ENCODE peak calls at places on chromosomes 13 and 19, in seven cellular contexts. P is breast epithelium, N is endodermal cell, Y is right lobe of liver, Z is prostate gland, D is PC-3, A is dorsolateral prefrontal cortex. H is an unnamed sample.

GRCh38 chr13:113976711-113977684 is 3.1 kb upstream of the C13orf46 start:
- DNase-seq in P (no peak), Z (no peak), Y (peak; percentile 42), D (peak; percentile 68), N (no peak), A (no peak), H (no peak)

GRCh38 chr13:108283110-108283509 is 13.6 kb downstream of the TNFSF13B start:
- DNase-seq in D (peak; percentile 31), P (no peak), A (no peak), Z (no peak), Y (no peak), N (no peak), H (no peak)

GRCh38 chr19:1490020-1490310 is 185 bp downstream of the PCSK4 start:
- DNase-seq in N (no peak), A (no peak), D (no peak), Y (no peak), P (no peak), Z (no peak), H (no peak)

GRCh38 chr13:72397265-72397664 is 330.2 kb downstream of the MZT1 start:
- DNase-seq in Z (no peak), D (no peak), Y (no peak), A (no peak), N (no peak), P (no peak), H (no peak)

GRCh38 chr13:113856716-113857065 is 7.2 kb downstream of the GAS6 start:
- DNase-seq in A (peak; percentile 43), D (peak; percentile 31), N (peak; percentile 39), P (peak; percentile 51), Y (peak; percentile 79), Z (no peak), H (no peak)

GRCh38 chr19:2097330-2098327 is 914 bp downstream of the IZUMO4 start:
- DNase-seq in D (no peak), Y (no peak), P (no peak), N (no peak), Z (peak; percentile 23), A (no peak), H (no peak)

GRCh38 chr13:83943530-83944279 is 61.4 kb upstream of the SLITRK1 start:
- DNase-seq in Y (no peak), Z (no peak), N (no peak), A (no peak), P (no peak), D (peak; percentile 19), H (peak; percentile 37)

GRCh38 chr13:51125495-51126226 is 14.6 kb upstream of the C13orf42 start:
- DNase-seq in Z (peak; percentile 45), D (peak; percentile 61), Y (peak; percentile 62), A (peak; percentile 47), P (no peak), N (peak; percentile 85), H (peak; percentile 42)

GRCh38 chr13:80599765-80600164 is 258.8 kb upstream of the SPRY2 start:
- DNase-seq in D (no peak), A (no peak), P (no peak), Z (no peak), N (no peak), Y (no peak), H (no peak)
- H3K27ac ChIP-seq in D (no peak overlapping the region), A (no peak overlapping the region), P (no peak overlapping the region), Z (no peak overlapping the region), N (no peak overlapping the region), Y (no peak overlapping the region), H (no peak overlapping the region)

GRCh38 chr13:112104873-112105234 is 37.9 kb downstream of the SOX1 start:
- DNase-seq in P (no peak), A (no peak), Y (no peak), Z (no peak), D (no peak), N (no peak), H (no peak)
- H3K27me3 ChIP-seq in P (peaks cover 87% of the 10 kb centered on the region), A (no peaks in the 10 kb centered on the region), Y (peaks cover 3% of the 10 kb centered on the region), Z (peaks cover 53% of the 10 kb centered on the region), D (peaks cover 2% of the 10 kb centered on the region), N (peaks cover 100% of the 10 kb centered on the region), H (peaks cover 98% of the 10 kb centered on the region)

DNA sequence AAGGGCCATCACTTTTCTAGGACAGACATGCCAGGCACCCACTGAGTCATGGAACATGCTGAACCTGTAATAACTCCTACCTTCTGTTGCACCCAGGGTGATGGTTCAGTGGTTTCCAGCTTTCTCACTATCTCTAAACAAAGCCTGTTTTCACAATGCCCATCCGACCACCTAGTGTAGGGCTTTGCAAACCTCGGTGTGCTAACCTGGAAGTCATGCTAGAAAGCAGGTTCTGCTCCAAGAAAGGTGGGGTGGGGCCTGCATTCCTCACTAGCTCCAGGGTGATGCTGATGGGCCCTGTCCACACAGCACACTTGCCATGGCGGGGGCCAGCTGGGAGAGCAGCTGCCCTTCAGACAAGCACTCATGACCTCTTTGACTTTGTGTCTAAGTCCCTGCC is 43.4 kb downstream of the COL4A2 start:
- DNase-seq in Y (no peak), D (no peak), A (no peak), P (no peak), Z (no peak), N (no peak), H (peak; percentile 5)
- H3K27ac ChIP-seq in Y (no peak overlapping the region), D (no peak overlapping the region), A (no peak overlapping the region), P (no peak overlapping the region), Z (no peak overlapping the region), N (no peak overlapping the region), H (no peak overlapping the region)

GRCh38 chr19:15683411-15683810 is 10.5 kb downstream of the CYP4F12 start:
- DNase-seq in D (no peak), Z (no peak), A (no peak), N (no peak), P (no peak), Y (no peak), H (no peak)

GRCh38 chr19:15675560-15675959 is 2.7 kb downstream of the CYP4F12 start:
- DNase-seq in N (no peak), P (no peak), A (no peak), Z (no peak), Y (no peak), D (no peak), H (no peak)

GRCh38 chr19:15680478-15680877 is 7.6 kb downstream of the CYP4F12 start:
- DNase-seq in N (no peak), Y (no peak), Z (no peak), P (no peak), A (no peak), D (no peak), H (no peak)

GRCh38 chr19:15680923-15681322 is 8.0 kb downstream of the CYP4F12 start:
- DNase-seq in Z (no peak), Y (peak; percentile 85), P (no peak), D (no peak), A (no peak), N (no peak), H (no peak)

DNA sequence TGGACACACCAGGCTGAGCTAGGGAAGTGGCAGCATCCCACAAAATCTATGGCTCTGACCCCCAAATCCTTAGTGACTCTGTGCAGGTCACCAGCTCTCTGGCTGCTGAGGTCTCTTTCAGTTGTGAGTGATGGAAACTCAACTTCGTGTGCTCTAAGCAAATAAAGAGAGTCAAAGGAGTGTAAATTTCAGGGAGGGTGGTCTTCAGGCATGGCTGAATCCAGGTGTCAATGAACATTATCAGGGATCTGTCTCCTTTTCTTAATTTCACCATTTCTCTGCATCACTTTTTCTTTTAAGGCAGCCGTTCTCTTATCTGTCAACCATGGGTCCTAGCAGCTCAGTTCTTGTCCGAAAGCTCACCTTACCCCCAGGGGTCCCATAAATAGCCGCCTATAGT is 6.2 kb downstream of the CYP4F12 start:
- DNase-seq in N (no peak), Y (no peak), D (no peak), A (no peak), Z (no peak), P (no peak), H (no peak)
- H3K27me3 ChIP-seq in N (no peaks in the 10 kb centered on the region), Y (no peaks in the 10 kb centered on the region), D (no peaks in the 10 kb centered on the region), A (peaks cover 4% of the 10 kb centered on the region), Z (no peaks in the 10 kb centered on the region), P (no peaks in the 10 kb centered on the region), H (peaks cover 23% of the 10 kb centered on the region)

DNA sequence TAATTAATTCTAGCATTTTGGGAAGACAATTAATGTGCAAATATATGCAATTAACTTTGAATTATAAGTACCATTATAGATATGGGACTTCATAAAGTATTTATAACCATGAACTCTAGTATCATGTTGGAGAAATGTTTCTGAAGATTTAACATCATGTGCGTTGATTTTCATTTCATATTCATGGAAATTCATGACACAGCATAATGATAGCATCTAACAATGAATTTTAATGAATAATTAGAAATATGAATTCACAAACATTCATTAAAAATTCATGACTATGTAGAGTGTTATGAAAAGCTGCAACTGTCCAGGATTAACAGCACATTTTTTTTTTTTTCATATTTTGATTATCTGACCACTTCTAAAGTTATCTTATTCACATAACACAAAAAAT is 70.1 kb upstream of the KLHL1 start:
- DNase-seq in N (no peak), A (no peak), Y (no peak), P (no peak), Z (no peak), D (no peak), H (no peak)
- H3K27ac ChIP-seq in N (no peak overlapping the region), A (no peak overlapping the region), Y (no peak overlapping the region), P (no peak overlapping the region), Z (no peak overlapping the region), D (no peak overlapping the region), H (no peak overlapping the region)

H was measured in WERI-Rb-1.